ENCODE peak calls at places on chromosome 1, in eight cellular contexts. One of them, this sample, is unnamed.

GRCh38 chr1:28147264-28148094 is 29.0 kb downstream of the PTAFR start:
- DNase-seq in fibroblast of lung: no peak
- DNase-seq in BJ: no peak
- DNase-seq in endodermal cell: peak; percentile 75
- DNase-seq in RWPE1: no peak
- DNase-seq in esophagus muscularis mucosa: no peak
- DNase-seq in nephron progenitor cell: peak; percentile 20
- DNase-seq in astrocyte of the spinal cord: no peak
- DNase-seq in this sample: no peak

GRCh38 chr1:1597275-1597930 is 2.5 kb downstream of the FNDC10 start:
- DNase-seq in RWPE1: no peak
- DNase-seq in BJ: no peak
- DNase-seq in nephron progenitor cell: no peak
- DNase-seq in endodermal cell: peak; percentile 84
- DNase-seq in esophagus muscularis mucosa: no peak
- DNase-seq in astrocyte of the spinal cord: no peak
- DNase-seq in fibroblast of lung: no peak
- DNase-seq in this sample: no peak

GRCh38 chr1:29481031-29481430 is 244.7 kb downstream of the PTPRU start:
- DNase-seq in astrocyte of the spinal cord: no peak
- DNase-seq in endodermal cell: peak; percentile 16
- DNase-seq in RWPE1: no peak
- DNase-seq in esophagus muscularis mucosa: no peak
- DNase-seq in fibroblast of lung: no peak
- DNase-seq in BJ: no peak
- DNase-seq in nephron progenitor cell: no peak
- DNase-seq in this sample: no peak

GRCh38 chr1:60213253-60213652 is 139.7 kb upstream of the C1orf87 start:
- DNase-seq in RWPE1: no peak
- DNase-seq in esophagus muscularis mucosa: no peak
- DNase-seq in fibroblast of lung: no peak
- DNase-seq in astrocyte of the spinal cord: no peak
- DNase-seq in BJ: no peak
- DNase-seq in endodermal cell: no peak
- DNase-seq in nephron progenitor cell: no peak
- DNase-seq in this sample: no peak

GRCh38 chr1:216186816-216187215 is 236.4 kb downstream of the USH2A start:
- DNase-seq in BJ: no peak
- DNase-seq in astrocyte of the spinal cord: peak; percentile 43
- DNase-seq in fibroblast of lung: peak; percentile 53
- DNase-seq in nephron progenitor cell: no peak
- DNase-seq in endodermal cell: no peak
- DNase-seq in RWPE1: no peak
- DNase-seq in esophagus muscularis mucosa: no peak
- DNase-seq in this sample: no peak

GRCh38 chr1:158067651-158068050 is 74.2 kb downstream of the KIRREL1 start:
- DNase-seq in BJ: peak; percentile 34
- DNase-seq in esophagus muscularis mucosa: no peak
- DNase-seq in RWPE1: no peak
- DNase-seq in nephron progenitor cell: no peak
- DNase-seq in fibroblast of lung: peak; percentile 58
- DNase-seq in astrocyte of the spinal cord: peak; percentile 58
- DNase-seq in endodermal cell: no peak
- DNase-seq in this sample: no peak

GRCh38 chr1:84996846-84997666 is at the start of gene MCOLN2:
- DNase-seq in esophagus muscularis mucosa: no peak
- DNase-seq in nephron progenitor cell: peak; percentile 73
- DNase-seq in astrocyte of the spinal cord: no peak
- DNase-seq in BJ: no peak
- DNase-seq in fibroblast of lung: peak; percentile 12
- DNase-seq in RWPE1: peak; percentile 45
- DNase-seq in endodermal cell: peak; percentile 83
- DNase-seq in this sample: no peak

GRCh38 chr1:45679123-45679522 is 7.2 kb downstream of the GPBP1L1 start:
- DNase-seq in fibroblast of lung: no peak
- DNase-seq in nephron progenitor cell: no peak
- DNase-seq in esophagus muscularis mucosa: no peak
- DNase-seq in BJ: no peak
- DNase-seq in endodermal cell: no peak
- DNase-seq in RWPE1: no peak
- DNase-seq in astrocyte of the spinal cord: no peak
- DNase-seq in this sample: no peak

GRCh38 chr1:167904641-167905040 is 9.3 kb downstream of the ADCY10 start:
- DNase-seq in astrocyte of the spinal cord: peak; percentile 58
- DNase-seq in BJ: peak; percentile 37
- DNase-seq in fibroblast of lung: peak; percentile 72
- DNase-seq in nephron progenitor cell: no peak
- DNase-seq in esophagus muscularis mucosa: no peak
- DNase-seq in endodermal cell: no peak
- DNase-seq in RWPE1: no peak
- DNase-seq in this sample: peak; percentile 11

GRCh38 chr1:104238991-104239390 is 489.3 kb downstream of the AMY1C start:
- DNase-seq in RWPE1: no peak
- DNase-seq in esophagus muscularis mucosa: no peak
- DNase-seq in astrocyte of the spinal cord: no peak
- DNase-seq in endodermal cell: no peak
- DNase-seq in fibroblast of lung: no peak
- DNase-seq in BJ: no peak
- DNase-seq in nephron progenitor cell: peak; percentile 48
- DNase-seq in this sample: no peak

DNA sequence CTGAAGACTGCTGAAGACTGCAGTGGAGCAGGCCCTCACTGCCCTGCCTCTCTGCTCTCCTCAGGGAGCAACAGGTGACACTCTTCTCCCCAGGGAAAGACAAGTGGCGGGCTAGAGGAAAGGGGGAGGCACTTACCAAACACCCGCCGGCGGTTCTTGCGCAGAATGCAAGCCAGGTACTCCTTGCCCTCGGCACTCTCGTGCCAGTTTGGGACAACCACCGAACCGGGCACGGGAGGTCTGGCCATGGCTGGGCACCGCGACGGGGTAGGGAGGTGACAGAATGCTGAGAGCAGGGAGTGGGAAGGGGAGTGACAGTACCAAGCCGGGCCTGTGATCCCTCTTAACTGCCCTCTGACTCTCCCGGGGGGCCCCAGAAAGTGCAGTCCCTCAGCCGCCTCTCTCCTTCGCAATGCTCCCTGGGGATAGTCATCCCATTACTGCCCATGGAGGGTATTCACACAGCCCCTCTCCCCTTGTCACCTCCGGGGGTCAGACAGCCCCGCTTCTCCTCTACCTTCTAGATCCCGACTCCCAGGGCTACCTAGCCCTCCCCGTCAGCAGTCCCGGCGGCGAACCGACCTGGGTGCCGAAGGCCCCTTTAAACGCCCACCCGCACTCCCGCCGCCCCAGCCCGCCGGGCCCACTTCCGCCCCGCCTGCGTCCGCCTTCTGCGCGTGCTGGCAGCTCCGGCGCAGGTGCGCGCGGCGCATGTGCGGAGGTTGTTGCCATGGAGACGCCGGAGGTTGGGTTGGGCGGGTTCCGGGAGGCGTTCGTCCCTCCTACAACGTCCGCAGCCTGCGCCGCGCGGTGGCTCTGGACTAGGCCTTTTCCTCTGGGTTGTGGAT is at the start of gene CPLANE2:
- DNase-seq in RWPE1: peak; percentile 93
- DNase-seq in fibroblast of lung: peak; percentile 90
- DNase-seq in BJ: no peak
- DNase-seq in nephron progenitor cell: peak; percentile 97
- DNase-seq in esophagus muscularis mucosa: peak; percentile 97
- DNase-seq in endodermal cell: peak; percentile 98
- DNase-seq in astrocyte of the spinal cord: peak; percentile 90
- DNase-seq in this sample: peak; percentile 75
- TF ChIP-seq CTCF in RWPE1: no peak
- TF ChIP-seq CTCF in fibroblast of lung: no peak
- TF ChIP-seq CTCF in BJ: peak; percentile 6
- TF ChIP-seq CTCF in nephron progenitor cell: no peak
- TF ChIP-seq CTCF in esophagus muscularis mucosa: no peak
- TF ChIP-seq CTCF in endodermal cell: peak; percentile 6
- TF ChIP-seq CTCF in astrocyte of the spinal cord: no peak
- TF ChIP-seq CTCF in this sample: peak; percentile 3

GRCh38 chr1:191865479-191865878 is 292.8 kb upstream of the RGS18 start:
- DNase-seq in esophagus muscularis mucosa: no peak
- DNase-seq in nephron progenitor cell: no peak
- DNase-seq in BJ: no peak
- DNase-seq in fibroblast of lung: no peak
- DNase-seq in RWPE1: no peak
- DNase-seq in endodermal cell: no peak
- DNase-seq in astrocyte of the spinal cord: no peak
- DNase-seq in this sample: no peak

GRCh38 chr1:191869790-191870312 is 288.4 kb upstream of the RGS18 start:
- DNase-seq in nephron progenitor cell: no peak
- DNase-seq in fibroblast of lung: no peak
- DNase-seq in BJ: no peak
- DNase-seq in esophagus muscularis mucosa: no peak
- DNase-seq in astrocyte of the spinal cord: no peak
- DNase-seq in RWPE1: no peak
- DNase-seq in endodermal cell: no peak
- DNase-seq in this sample: no peak

GRCh38 chr1:191866155-191866554 is 292.1 kb upstream of the RGS18 start:
- DNase-seq in esophagus muscularis mucosa: no peak
- DNase-seq in nephron progenitor cell: no peak
- DNase-seq in BJ: no peak
- DNase-seq in RWPE1: no peak
- DNase-seq in astrocyte of the spinal cord: no peak
- DNase-seq in endodermal cell: no peak
- DNase-seq in fibroblast of lung: no peak
- DNase-seq in this sample: no peak

GRCh38 chr1:191875994-191876393 is 282.3 kb upstream of the RGS18 start:
- DNase-seq in fibroblast of lung: no peak
- DNase-seq in astrocyte of the spinal cord: no peak
- DNase-seq in BJ: no peak
- DNase-seq in RWPE1: no peak
- DNase-seq in esophagus muscularis mucosa: no peak
- DNase-seq in endodermal cell: no peak
- DNase-seq in nephron progenitor cell: no peak
- DNase-seq in this sample: no peak

DNA sequence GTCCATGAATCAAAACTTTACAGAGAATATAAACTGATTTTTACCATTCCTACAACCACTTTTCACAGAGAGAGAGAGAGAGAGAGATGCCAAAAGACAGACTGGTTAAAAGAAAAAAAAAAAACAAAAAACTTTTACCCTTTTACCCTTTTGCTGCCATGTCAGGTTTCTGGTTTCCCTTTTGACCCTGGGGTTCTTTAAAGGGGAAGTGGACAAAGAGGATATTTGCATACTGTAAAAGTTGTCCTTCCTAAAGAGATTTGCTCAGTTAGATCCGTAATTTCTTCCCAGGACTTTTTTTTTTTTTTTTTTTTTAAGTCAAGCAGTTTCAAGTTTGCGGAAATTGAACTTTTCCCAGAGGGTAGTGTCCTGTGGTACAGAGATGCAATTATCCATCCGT is 287.8 kb upstream of the RGS18 start:
- DNase-seq in esophagus muscularis mucosa: no peak
- DNase-seq in fibroblast of lung: no peak
- DNase-seq in RWPE1: no peak
- DNase-seq in nephron progenitor cell: no peak
- DNase-seq in BJ: no peak
- DNase-seq in endodermal cell: no peak
- DNase-seq in astrocyte of the spinal cord: no peak
- DNase-seq in this sample: no peak
- TF ChIP-seq CTCF in esophagus muscularis mucosa: no peak
- TF ChIP-seq CTCF in fibroblast of lung: no peak
- TF ChIP-seq CTCF in RWPE1: no peak
- TF ChIP-seq CTCF in nephron progenitor cell: no peak
- TF ChIP-seq CTCF in BJ: no peak
- TF ChIP-seq CTCF in endodermal cell: no peak
- TF ChIP-seq CTCF in astrocyte of the spinal cord: no peak
- TF ChIP-seq CTCF in this sample: no peak

GRCh38 chr1:16918371-16918770 is 3.4 kb upstream of the CROCC start:
- DNase-seq in nephron progenitor cell: no peak
- DNase-seq in fibroblast of lung: no peak
- DNase-seq in endodermal cell: no peak
- DNase-seq in astrocyte of the spinal cord: no peak
- DNase-seq in RWPE1: no peak
- DNase-seq in esophagus muscularis mucosa: peak; percentile 92
- DNase-seq in BJ: no peak
- DNase-seq in this sample: no peak

GRCh38 chr1:16907870-16908758 is 12.3 kb downstream of the RNU1-2 start:
- DNase-seq in RWPE1: no peak
- DNase-seq in nephron progenitor cell: no peak
- DNase-seq in BJ: no peak
- DNase-seq in esophagus muscularis mucosa: no peak
- DNase-seq in endodermal cell: peak; percentile 44
- DNase-seq in fibroblast of lung: no peak
- DNase-seq in astrocyte of the spinal cord: no peak
- DNase-seq in this sample: no peak

GRCh38 chr1:16915627-16915973 is 6.1 kb upstream of the CROCC start:
- DNase-seq in nephron progenitor cell: no peak
- DNase-seq in astrocyte of the spinal cord: no peak
- DNase-seq in endodermal cell: peak; percentile 53
- DNase-seq in esophagus muscularis mucosa: no peak
- DNase-seq in fibroblast of lung: no peak
- DNase-seq in RWPE1: no peak
- DNase-seq in BJ: no peak
- DNase-seq in this sample: no peak

GRCh38 chr1:16913616-16913865 is 8.2 kb upstream of the CROCC start:
- DNase-seq in RWPE1: no peak
- DNase-seq in nephron progenitor cell: no peak
- DNase-seq in endodermal cell: no peak
- DNase-seq in BJ: no peak
- DNase-seq in esophagus muscularis mucosa: no peak
- DNase-seq in astrocyte of the spinal cord: no peak
- DNase-seq in fibroblast of lung: no peak
- DNase-seq in this sample: no peak

DNA sequence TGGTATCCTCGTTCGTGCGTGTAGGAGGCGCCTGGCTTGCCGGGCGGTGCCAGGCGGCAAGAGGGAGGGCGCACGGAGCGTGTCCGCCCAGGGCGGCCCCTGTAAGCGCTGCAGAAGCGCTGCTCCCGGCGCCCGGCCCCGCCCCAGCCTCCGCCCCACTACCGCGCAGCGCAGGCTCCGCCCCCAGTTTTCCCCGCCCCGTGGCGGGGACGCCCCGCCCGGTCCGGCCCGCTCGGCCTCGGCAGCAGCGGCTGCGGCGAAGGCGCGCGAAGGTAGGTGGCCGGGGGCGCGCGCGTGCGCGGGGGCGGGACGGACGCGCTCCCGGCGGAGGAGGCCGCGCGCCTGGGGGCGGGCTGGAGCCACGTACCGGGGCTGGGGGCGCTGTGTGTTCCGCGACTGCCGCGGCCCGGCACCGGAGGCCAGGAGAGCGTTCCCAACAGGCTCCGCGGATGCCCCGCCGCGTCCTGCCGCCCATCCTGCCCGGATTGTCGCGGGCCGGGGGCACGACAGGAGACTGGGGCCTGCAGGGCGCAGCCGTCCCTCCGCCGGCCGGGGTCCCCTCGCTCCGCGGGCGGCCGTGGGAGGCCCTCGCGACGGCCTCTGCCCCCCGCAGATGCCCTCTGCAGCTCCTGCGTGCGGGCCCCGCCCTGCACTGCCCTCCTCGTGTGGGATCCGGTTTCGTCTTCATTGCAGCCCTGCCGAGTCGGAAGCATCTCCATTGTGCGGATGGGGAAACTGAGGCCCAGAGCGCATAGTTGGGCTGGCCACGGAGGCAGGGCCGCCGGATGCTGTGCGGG is 7.7 kb upstream of the CROCC start:
- DNase-seq in endodermal cell: peak; percentile 97
- DNase-seq in astrocyte of the spinal cord: peak; percentile 97
- DNase-seq in BJ: peak; percentile 73
- DNase-seq in RWPE1: peak; percentile 99
- DNase-seq in esophagus muscularis mucosa: peak; percentile 98
- DNase-seq in nephron progenitor cell: peak; percentile 97
- DNase-seq in fibroblast of lung: peak; percentile 91
- DNase-seq in this sample: peak; percentile 88
- TF ChIP-seq CTCF in endodermal cell: no peak
- TF ChIP-seq CTCF in astrocyte of the spinal cord: no peak
- TF ChIP-seq CTCF in BJ: no peak
- TF ChIP-seq CTCF in RWPE1: peak; percentile 11
- TF ChIP-seq CTCF in esophagus muscularis mucosa: no peak
- TF ChIP-seq CTCF in nephron progenitor cell: no peak
- TF ChIP-seq CTCF in fibroblast of lung: no peak
- TF ChIP-seq CTCF in this sample: no peak

GRCh38 chr1:217847643-217848042 is 216.5 kb downstream of the SPATA17 start:
- DNase-seq in endodermal cell: no peak
- DNase-seq in astrocyte of the spinal cord: no peak
- DNase-seq in BJ: no peak
- DNase-seq in RWPE1: no peak
- DNase-seq in nephron progenitor cell: no peak
- DNase-seq in fibroblast of lung: no peak
- DNase-seq in esophagus muscularis mucosa: no peak
- DNase-seq in this sample: no peak
- TF ChIP-seq CTCF in endodermal cell: no peak
- TF ChIP-seq CTCF in astrocyte of the spinal cord: no peak
- TF ChIP-seq CTCF in BJ: no peak
- TF ChIP-seq CTCF in RWPE1: no peak
- TF ChIP-seq CTCF in nephron progenitor cell: no peak
- TF ChIP-seq CTCF in fibroblast of lung: no peak
- TF ChIP-seq CTCF in esophagus muscularis mucosa: no peak
- TF ChIP-seq CTCF in this sample: no peak